ENCODE peak calls at places on chromosomes 6 and 20, in four cellular contexts. One of them, this sample, is unnamed.

GRCh38 chr6:88449770-88450169 is 283.6 kb upstream of the CNR1 start:
- DNase-seq in AG08395: no peak
- DNase-seq in NCI-H1092 treated with DMSO at 0.1 percent for 48 hours: no peak
- DNase-seq in spleen: no peak
- DNase-seq in this sample: no peak

GRCh38 chr6:29502597-29502996 is 14.8 kb upstream of the MAS1L start:
- DNase-seq in spleen: no peak
- DNase-seq in AG08395: no peak
- DNase-seq in NCI-H1092 treated with DMSO at 0.1 percent for 48 hours: no peak
- DNase-seq in this sample: no peak

GRCh38 chr6:100701728-100702127 is 179.4 kb downstream of the ASCC3 start:
- DNase-seq in AG08395: no peak
- DNase-seq in NCI-H1092 treated with DMSO at 0.1 percent for 48 hours: no peak
- DNase-seq in spleen: no peak
- DNase-seq in this sample: peak

GRCh38 chr6:140203611-140204553 is 829.4 kb upstream of the CITED2 start:
- DNase-seq in AG08395: peak
- DNase-seq in spleen: no peak
- DNase-seq in NCI-H1092 treated with DMSO at 0.1 percent for 48 hours: peak
- DNase-seq in this sample: peak

GRCh38 chr20:3406481-3407425 is 716 bp downstream of the DNAAF9 start:
- DNase-seq in NCI-H1092 treated with DMSO at 0.1 percent for 48 hours: peak
- DNase-seq in AG08395: peak
- DNase-seq in spleen: peak
- DNase-seq in this sample: peak

GRCh38 chr20:31566658-31567379 is 38.3 kb upstream of the ID1 start:
- DNase-seq in AG08395: no peak
- DNase-seq in spleen: no peak
- DNase-seq in NCI-H1092 treated with DMSO at 0.1 percent for 48 hours: peak
- DNase-seq in this sample: no peak

GRCh38 chr6:4577406-4577805 is 198.8 kb upstream of the CDYL start:
- DNase-seq in spleen: no peak
- DNase-seq in NCI-H1092 treated with DMSO at 0.1 percent for 48 hours: no peak
- DNase-seq in AG08395: peak
- DNase-seq in this sample: peak

GRCh38 chr6:20770776-20771175 is 236.5 kb downstream of the CDKAL1 start:
- DNase-seq in spleen: no peak
- DNase-seq in AG08395: no peak
- DNase-seq in NCI-H1092 treated with DMSO at 0.1 percent for 48 hours: no peak
- DNase-seq in this sample: peak

GRCh38 chr6:53241936-53242335 is 93.3 kb upstream of the GCM1 start:
- DNase-seq in AG08395: no peak
- DNase-seq in spleen: peak
- DNase-seq in NCI-H1092 treated with DMSO at 0.1 percent for 48 hours: no peak
- DNase-seq in this sample: no peak

GRCh38 chr6:168129292-168130167 is 50.5 kb upstream of the FRMD1 start:
- DNase-seq in NCI-H1092 treated with DMSO at 0.1 percent for 48 hours: no peak
- DNase-seq in spleen: no peak
- DNase-seq in AG08395: no peak
- DNase-seq in this sample: no peak

GRCh38 chr6:158646023-158646888 is 1.7 kb upstream of the DYNLT1 start:
- DNase-seq in NCI-H1092 treated with DMSO at 0.1 percent for 48 hours: no peak
- DNase-seq in spleen: no peak
- DNase-seq in AG08395: no peak
- DNase-seq in this sample: no peak

GRCh38 chr6:106525111-106525884 is 104.0 kb downstream of the RTN4IP1 start:
- DNase-seq in NCI-H1092 treated with DMSO at 0.1 percent for 48 hours: no peak
- DNase-seq in AG08395: no peak
- DNase-seq in spleen: no peak
- DNase-seq in this sample: no peak

GRCh38 chr6:146775227-146775626 is 176.5 kb downstream of the ADGB start:
- DNase-seq in AG08395: no peak
- DNase-seq in spleen: no peak
- DNase-seq in NCI-H1092 treated with DMSO at 0.1 percent for 48 hours: no peak
- DNase-seq in this sample: peak

GRCh38 chr6:31727034-31727716 is 1.9 kb downstream of the DDAH2 start:
- DNase-seq in NCI-H1092 treated with DMSO at 0.1 percent for 48 hours: no peak
- DNase-seq in AG08395: no peak
- DNase-seq in spleen: peak
- DNase-seq in this sample: no peak

GRCh38 chr6:6851059-6851658 is 256.6 kb upstream of the RREB1 start:
- DNase-seq in NCI-H1092 treated with DMSO at 0.1 percent for 48 hours: peak
- DNase-seq in spleen: no peak
- DNase-seq in AG08395: peak
- DNase-seq in this sample: peak

GRCh38 chr6:2766767-2767314 is 1.6 kb downstream of the WRNIP1 start:
- DNase-seq in NCI-H1092 treated with DMSO at 0.1 percent for 48 hours: no peak
- DNase-seq in AG08395: no peak
- DNase-seq in spleen: no peak
- DNase-seq in this sample: peak

GRCh38 chr6:40439401-40439800 is 147.8 kb downstream of the LRFN2 start:
- DNase-seq in spleen: no peak
- DNase-seq in NCI-H1092 treated with DMSO at 0.1 percent for 48 hours: no peak
- DNase-seq in AG08395: no peak
- DNase-seq in this sample: no peak

GRCh38 chr6:108667984-108668383 is 107.3 kb downstream of the FOXO3 start:
- DNase-seq in spleen: no peak
- DNase-seq in NCI-H1092 treated with DMSO at 0.1 percent for 48 hours: no peak
- DNase-seq in AG08395: peak
- DNase-seq in this sample: peak

GRCh38 chr20:24676978-24677370 is 207.5 kb downstream of the SYNDIG1 start:
- DNase-seq in NCI-H1092 treated with DMSO at 0.1 percent for 48 hours: no peak
- DNase-seq in AG08395: no peak
- DNase-seq in spleen: peak
- DNase-seq in this sample: no peak

GRCh38 chr6:63764318-63764916 is 128.8 kb downstream of the PHF3 start:
- DNase-seq in NCI-H1092 treated with DMSO at 0.1 percent for 48 hours: peak
- DNase-seq in AG08395: peak
- DNase-seq in spleen: no peak
- DNase-seq in this sample: peak

GRCh38 chr6:116364361-116364760 is 6.4 kb upstream of the DSE start:
- DNase-seq in AG08395: no peak
- DNase-seq in spleen: no peak
- DNase-seq in NCI-H1092 treated with DMSO at 0.1 percent for 48 hours: no peak
- DNase-seq in this sample: no peak

GRCh38 chr6:14819001-14819400 is 426.9 kb upstream of the JARID2 start:
- DNase-seq in spleen: no peak
- DNase-seq in NCI-H1092 treated with DMSO at 0.1 percent for 48 hours: no peak
- DNase-seq in AG08395: peak
- DNase-seq in this sample: no peak

GRCh38 chr6:87066449-87067288 is 28.2 kb downstream of the CGA start:
- DNase-seq in spleen: no peak
- DNase-seq in AG08395: peak
- DNase-seq in NCI-H1092 treated with DMSO at 0.1 percent for 48 hours: peak
- DNase-seq in this sample: peak

GRCh38 chr6:125004198-125004597 is 42.0 kb downstream of the RNF217 start:
- DNase-seq in spleen: no peak
- DNase-seq in NCI-H1092 treated with DMSO at 0.1 percent for 48 hours: no peak
- DNase-seq in AG08395: no peak
- DNase-seq in this sample: no peak

GRCh38 chr6:140082867-140083297 is 708.4 kb upstream of the CITED2 start:
- DNase-seq in spleen: no peak
- DNase-seq in AG08395: peak
- DNase-seq in NCI-H1092 treated with DMSO at 0.1 percent for 48 hours: no peak
- DNase-seq in this sample: peak

GRCh38 chr6:120112980-120113379 is 763.4 kb upstream of the MAN1A1 start:
- DNase-seq in spleen: no peak
- DNase-seq in AG08395: no peak
- DNase-seq in NCI-H1092 treated with DMSO at 0.1 percent for 48 hours: no peak
- DNase-seq in this sample: no peak

GRCh38 chr20:61560361-61560853 is 308.3 kb downstream of the CDH4 start:
- DNase-seq in spleen: no peak
- DNase-seq in AG08395: peak
- DNase-seq in NCI-H1092 treated with DMSO at 0.1 percent for 48 hours: no peak
- DNase-seq in this sample: peak

GRCh38 chr6:149990109-149990671 is 26.4 kb downstream of the ULBP1 start:
- DNase-seq in AG08395: no peak
- DNase-seq in spleen: no peak
- DNase-seq in NCI-H1092 treated with DMSO at 0.1 percent for 48 hours: no peak
- DNase-seq in this sample: no peak

GRCh38 chr6:27545271-27546046 is 72.6 kb upstream of the ZNF184 start:
- DNase-seq in spleen: no peak
- DNase-seq in AG08395: no peak
- DNase-seq in NCI-H1092 treated with DMSO at 0.1 percent for 48 hours: no peak
- DNase-seq in this sample: peak

GRCh38 chr6:36469148-36469661 is 26.4 kb downstream of the KCTD20 start:
- DNase-seq in spleen: no peak
- DNase-seq in AG08395: no peak
- DNase-seq in NCI-H1092 treated with DMSO at 0.1 percent for 48 hours: no peak
- DNase-seq in this sample: no peak

GRCh38 chr6:35647400-35647799 is 41.3 kb downstream of the FKBP5 start:
- DNase-seq in NCI-H1092 treated with DMSO at 0.1 percent for 48 hours: no peak
- DNase-seq in spleen: no peak
- DNase-seq in AG08395: no peak
- DNase-seq in this sample: no peak

GRCh38 chr20:47502801-47503239 is 1.1 kb downstream of the NCOA3 start:
- DNase-seq in AG08395: peak
- DNase-seq in NCI-H1092 treated with DMSO at 0.1 percent for 48 hours: peak
- DNase-seq in spleen: no peak
- DNase-seq in this sample: peak

GRCh38 chr6:156595481-156595880 is 181.7 kb upstream of the ARID1B start:
- DNase-seq in spleen: no peak
- DNase-seq in NCI-H1092 treated with DMSO at 0.1 percent for 48 hours: no peak
- DNase-seq in AG08395: no peak
- DNase-seq in this sample: peak

GRCh38 chr20:20915855-20916254 is 190.3 kb downstream of the LINC00237 start:
- DNase-seq in NCI-H1092 treated with DMSO at 0.1 percent for 48 hours: no peak
- DNase-seq in AG08395: no peak
- DNase-seq in spleen: no peak
- DNase-seq in this sample: no peak

GRCh38 chr6:79671605-79672266 is 40.6 kb downstream of the SH3BGRL2 start:
- DNase-seq in NCI-H1092 treated with DMSO at 0.1 percent for 48 hours: peak
- DNase-seq in AG08395: no peak
- DNase-seq in spleen: peak
- DNase-seq in this sample: peak

GRCh38 chr6:107977283-107977682 is 19.3 kb upstream of the SEC63 start:
- DNase-seq in NCI-H1092 treated with DMSO at 0.1 percent for 48 hours: peak
- DNase-seq in spleen: no peak
- DNase-seq in AG08395: peak
- DNase-seq in this sample: peak

GRCh38 chr6:42571611-42572342 is 7.9 kb downstream of the UBR2 start:
- DNase-seq in AG08395: no peak
- DNase-seq in NCI-H1092 treated with DMSO at 0.1 percent for 48 hours: no peak
- DNase-seq in spleen: no peak
- DNase-seq in this sample: no peak

GRCh38 chr6:157989541-157990289 is 8.1 kb downstream of the SYNJ2 start:
- DNase-seq in spleen: peak
- DNase-seq in NCI-H1092 treated with DMSO at 0.1 percent for 48 hours: peak
- DNase-seq in AG08395: peak
- DNase-seq in this sample: peak

GRCh38 chr20:13788167-13788834 is 3.5 kb downstream of the NDUFAF5 start:
- DNase-seq in spleen: no peak
- DNase-seq in AG08395: peak
- DNase-seq in NCI-H1092 treated with DMSO at 0.1 percent for 48 hours: peak
- DNase-seq in this sample: peak

This sample was measured in iris pigment epithelial cell.